ENCODE peak calls at places on chromosomes 6 and 20, in ten cellular contexts. D is HepG2; E is T-helper 1 cell; V is pons; T is iris pigment epithelial cell; W is GM12878; C is ELR; G is ecto neural progenitor cell; H is CD4-positive, CD25-positive, alpha-beta regulatory T cell; A is stimulated activated CD4-positive, alpha-beta T cell treated with anti-CD3 and anti-CD28 coated beads, Interleukin-1b, Interleukin-23, amount 100 ng/mL, for 1 hour. X is an unnamed sample.

GRCh38 chr20:46879386-46879785 is 15.3 kb upstream of the EYA2 start:
- DNase-seq in E (no peak), W (no peak), A (no peak), T (no peak), H (no peak), C (no peak), D (no peak), V (no peak), G (no peak), X (no peak)

GRCh38 chr6:2430617-2431016 is 185.2 kb upstream of the GMDS start:
- DNase-seq in V (no peak), W (no peak), A (no peak), E (no peak), T (no peak), H (no peak), C (no peak), G (no peak), D (no peak), X (no peak)

GRCh38 chr6:5905431-5906339 is 101.0 kb downstream of the NRN1 start:
- DNase-seq in E (no peak), C (peak), H (no peak), D (no peak), V (peak), A (no peak), T (peak), W (no peak), G (no peak), X (peak)

GRCh38 chr6:126293891-126294524 is 45.9 kb upstream of the CENPW start:
- DNase-seq in W (no peak), H (no peak), D (no peak), C (no peak), T (no peak), A (no peak), G (no peak), E (no peak), V (no peak), X (no peak)

GRCh38 chr20:48026981-48027592 is 241.8 kb upstream of the SULF2 start:
- DNase-seq in E (no peak), G (no peak), T (no peak), V (peak), W (no peak), A (no peak), H (no peak), D (no peak), C (no peak), X (no peak)

GRCh38 chr6:1267057-1267732 is 44.7 kb upstream of the FOXQ1 start:
- DNase-seq in G (no peak), W (no peak), A (no peak), T (peak), V (no peak), D (peak), E (no peak), C (peak), H (no peak), X (no peak)

GRCh38 chr20:20297181-20297580 is 70.7 kb upstream of the INSM1 start:
- DNase-seq in C (no peak), A (no peak), H (no peak), E (no peak), D (peak), T (no peak), W (no peak), V (no peak), G (no peak), X (no peak)

GRCh38 chr6:154485784-154486183 is 24.7 kb downstream of the CNKSR3 start:
- DNase-seq in C (no peak), W (no peak), G (no peak), E (no peak), V (no peak), T (no peak), A (no peak), H (no peak), D (no peak), X (no peak)

GRCh38 chr6:148192310-148192709 is 150.3 kb upstream of the SASH1 start:
- DNase-seq in E (no peak), D (no peak), T (peak), G (no peak), A (no peak), W (no peak), H (no peak), V (no peak), C (peak), X (no peak)

GRCh38 chr6:89369009-89369408 is 16.5 kb upstream of the UBE2J1 start:
- DNase-seq in G (peak), V (peak), D (peak), T (peak), E (no peak), A (no peak), H (no peak), W (no peak), C (peak), X (peak)

GRCh38 chr6:46211917-46212316 is 41.1 kb upstream of the ENPP5 start:
- DNase-seq in D (no peak), E (no peak), C (no peak), W (no peak), T (no peak), G (no peak), H (no peak), A (no peak), V (no peak), X (no peak)

GRCh38 chr6:167311286-167311685 is 13.6 kb upstream of the TTLL2 start:
- DNase-seq in G (no peak), T (no peak), E (no peak), C (no peak), H (no peak), W (no peak), V (peak), D (no peak), A (no peak), X (no peak)

GRCh38 chr20:775679-776135 is 7.4 kb upstream of the SLC52A3 start:
- DNase-seq in V (no peak), D (no peak), H (no peak), T (no peak), E (no peak), C (no peak), A (no peak), G (no peak), W (no peak), X (no peak)

GRCh38 chr20:52438326-52438963 is 246.9 kb upstream of the ZFP64 start:
- DNase-seq in E (no peak), A (no peak), D (no peak), C (no peak), W (no peak), H (no peak), G (no peak), T (no peak), V (no peak), X (no peak)

GRCh38 chr20:62602550-62602949 is 39.8 kb upstream of the SLCO4A1 start:
- DNase-seq in C (no peak), H (peak), V (no peak), E (no peak), W (no peak), A (no peak), D (no peak), G (no peak), T (no peak), X (no peak)

X was measured in dermis blood vessel endothelial cell.